ENCODE peak calls at places on chromosomes 1 and 21, in five cellular contexts. A is uterus, F is ovary, Q is astrocyte, V is lower leg skin. I is an unnamed sample.

GRCh38 chr1:240619901-240620621 is 8.1 kb upstream of the GREM2 start:
- DNase-seq in A (no peak), F (no peak), Q (no peak), V (no peak), I (no peak)

GRCh38 chr1:55255901-55256300 is 40.7 kb upstream of the USP24 start:
- DNase-seq in A (no peak), F (no peak), Q (no peak), V (no peak), I (no peak)

GRCh38 chr21:41783476-41784150 is 16.8 kb upstream of the RIPK4 start:
- DNase-seq in A (no peak), F (no peak), Q (peak), V (no peak), I (no peak)

GRCh38 chr21:43917515-43918384 is 52.7 kb downstream of the AGPAT3 start:
- DNase-seq in A (no peak), F (no peak), Q (no peak), V (no peak), I (no peak)

GRCh38 chr1:29504266-29504665 is 267.9 kb downstream of the PTPRU start:
- DNase-seq in A (no peak), F (no peak), Q (peak), V (no peak), I (no peak)

GRCh38 chr1:230002164-230002803 is 64.8 kb upstream of the GALNT2 start:
- DNase-seq in A (no peak), F (peak), Q (no peak), V (peak), I (no peak)

GRCh38 chr1:211305044-211305443 is 21.6 kb upstream of the TRAF5 start:
- DNase-seq in A (no peak), F (no peak), Q (peak), V (no peak), I (no peak)

GRCh38 chr1:165356876-165357275 is 361 bp upstream of the LMX1A start:
- DNase-seq in A (no peak), F (no peak), Q (no peak), V (no peak), I (no peak)

GRCh38 chr1:223556414-223557124 is 108.9 kb downstream of the CAPN8 start:
- DNase-seq in A (no peak), F (no peak), Q (no peak), V (no peak), I (no peak)

GRCh38 chr1:167440345-167440744 is 78.0 kb downstream of the CD247 start:
- DNase-seq in A (no peak), F (no peak), Q (no peak), V (peak), I (no peak)

GRCh38 chr1:1043921-1044320 is 24.0 kb downstream of the AGRN start:
- DNase-seq in A (no peak), F (no peak), Q (no peak), V (no peak), I (no peak)

DNA sequence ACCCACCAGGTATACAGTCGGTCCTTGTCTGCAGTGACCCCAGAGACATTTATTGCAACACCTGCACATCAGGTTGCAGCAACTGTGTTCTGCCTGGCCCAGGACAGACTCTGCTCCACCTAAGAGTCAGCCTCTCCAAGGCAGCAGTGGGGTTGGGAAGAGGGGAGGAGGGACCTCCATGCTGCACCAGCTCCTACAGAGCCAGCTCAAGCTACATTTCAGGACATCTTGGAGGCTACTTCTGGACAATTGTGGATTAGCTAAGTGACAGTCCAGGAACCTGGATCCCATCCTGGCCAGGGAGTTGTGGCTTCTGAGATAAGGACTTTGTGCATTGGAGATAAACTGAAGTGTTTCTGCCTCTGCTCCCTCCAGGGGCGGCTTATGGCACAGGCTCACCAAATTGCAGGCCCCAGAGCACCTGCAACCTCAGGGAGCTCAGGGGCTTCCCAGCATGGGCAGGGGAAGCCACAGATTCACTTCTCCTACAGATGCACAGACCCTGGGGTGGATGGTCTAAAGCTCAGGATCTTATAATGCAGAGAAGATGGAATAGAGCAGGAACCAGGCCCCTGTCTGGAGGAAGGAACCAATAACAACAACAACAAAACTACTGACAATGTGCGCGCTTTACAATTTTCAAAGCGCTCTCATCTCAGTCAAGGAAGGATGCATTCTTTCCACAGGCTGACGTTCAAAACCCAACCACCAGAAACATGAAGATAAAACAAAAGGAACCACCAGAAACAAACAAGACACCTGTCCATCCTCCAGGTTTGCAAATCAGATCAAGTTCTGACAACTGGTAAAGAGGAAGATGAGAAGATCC is 120.8 kb upstream of the IRF2BP2 start:
- DNase-seq in A (no peak), F (no peak), Q (no peak), V (no peak), I (no peak)
- TF ChIP-seq CTCF in A (no peak), F (no peak), Q (no peak), V (no peak), I (no peak)

GRCh38 chr1:205584732-205585131 is 47.1 kb downstream of the ELK4 start:
- DNase-seq in A (no peak), F (no peak), Q (no peak), V (no peak), I (no peak)
- TF ChIP-seq CTCF in A (no peak), F (no peak), Q (peak), V (no peak), I (peak)

DNA sequence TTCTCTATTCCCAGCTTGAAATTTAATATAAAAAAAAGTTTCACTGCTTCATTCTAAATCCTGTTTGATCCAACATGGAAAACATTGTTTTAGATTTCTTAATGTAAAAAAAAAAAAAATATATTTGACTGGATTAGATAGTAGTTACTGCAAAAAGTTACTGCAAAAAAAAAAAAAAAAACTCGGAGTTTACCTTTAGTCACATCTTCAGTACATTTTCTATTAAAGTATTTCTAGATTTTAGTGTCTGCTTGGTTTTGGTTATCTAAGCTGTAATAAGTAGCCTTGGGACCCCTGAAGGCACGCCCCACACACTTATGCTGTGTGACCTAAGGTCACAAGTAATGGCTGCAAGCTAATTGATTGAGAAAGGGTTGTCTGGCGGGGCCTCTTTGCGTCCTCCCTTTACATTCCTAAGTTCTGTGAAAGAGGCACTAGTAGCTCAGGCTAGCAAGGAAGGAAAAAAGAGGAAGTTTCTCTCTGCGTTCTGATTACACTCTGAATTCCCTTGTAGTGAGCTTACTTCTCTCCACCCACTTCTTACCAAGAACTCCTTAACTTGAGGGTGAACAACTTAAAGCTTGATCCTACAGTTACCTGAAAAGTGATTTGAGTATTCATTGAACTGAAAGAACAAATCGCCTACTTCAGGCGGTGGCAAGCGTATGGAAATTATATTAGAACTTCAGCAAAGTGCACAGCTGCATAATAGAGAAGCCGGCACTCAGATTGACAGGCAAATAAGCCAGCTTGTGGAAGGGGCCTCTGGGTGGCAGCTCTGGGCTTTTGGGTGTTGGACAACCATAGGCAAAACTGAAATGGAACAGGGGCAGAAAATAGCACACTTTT is 464.2 kb downstream of the USP25 start:
- DNase-seq in A (peak), F (peak), Q (peak), V (peak), I (no peak)
- TF ChIP-seq CTCF in A (peak), F (no peak), Q (peak), V (no peak), I (no peak)

DNA sequence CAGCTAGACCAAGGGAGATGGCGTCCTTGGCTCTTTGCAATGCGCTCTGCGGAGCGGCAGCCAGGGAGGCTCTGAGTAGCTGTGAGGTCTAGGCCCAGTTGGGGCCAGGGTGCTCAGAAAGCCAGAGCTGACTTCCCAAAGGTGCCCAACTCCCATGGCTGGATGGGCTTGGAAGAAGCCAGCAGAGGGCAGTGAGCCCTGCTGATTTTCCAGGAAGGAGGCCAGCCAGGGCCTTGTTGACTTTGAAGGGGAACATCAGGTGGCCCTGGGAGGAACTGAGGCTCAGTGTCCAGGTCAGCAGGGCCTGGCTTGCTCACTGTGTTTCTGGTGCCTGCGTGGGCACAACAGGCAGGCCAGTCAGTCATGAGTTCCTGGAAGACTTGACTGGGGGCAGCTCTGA is 27.1 kb downstream of the CDCP2 start:
- DNase-seq in A (no peak), F (no peak), Q (no peak), V (no peak), I (no peak)
- TF ChIP-seq CTCF in A (peak), F (no peak), Q (no peak), V (no peak), I (no peak)

GRCh38 chr1:154615411-154615810 is 7.4 kb upstream of the ADAR start:
- DNase-seq in A (no peak), F (no peak), Q (no peak), V (no peak), I (no peak)

GRCh38 chr1:154616659-154617345 is 8.8 kb upstream of the ADAR start:
- DNase-seq in A (no peak), F (no peak), Q (peak), V (no peak), I (no peak)

GRCh38 chr1:154611150-154611865 is 3.3 kb upstream of the ADAR start:
- DNase-seq in A (no peak), F (no peak), Q (no peak), V (no peak), I (no peak)

GRCh38 chr1:154614247-154614646 is 6.3 kb upstream of the ADAR start:
- DNase-seq in A (no peak), F (no peak), Q (no peak), V (no peak), I (no peak)

GRCh38 chr1:154614887-154615286 is 6.9 kb upstream of the ADAR start:
- DNase-seq in A (no peak), F (no peak), Q (no peak), V (no peak), I (no peak)
- TF ChIP-seq CTCF in A (no peak), F (no peak), Q (no peak), V (no peak), I (no peak)

GRCh38 chr1:48761986-48762385 is 14.7 kb downstream of the BEND5 start:
- DNase-seq in A (no peak), F (no peak), Q (peak), V (no peak), I (no peak)
- TF ChIP-seq CTCF in A (no peak), F (no peak), Q (no peak), V (no peak), I (no peak)